ENCODE peak calls at places on chromosomes 1 and 21, in five cellular contexts. One of them, this sample, is unnamed.

GRCh38 chr1:213761845-213762407 is 225.8 kb upstream of the PROX1 start:
- DNase-seq in stimulated activated CD4-positive, alpha-beta T cell treated with anti-CD3 and anti-CD28 coated beads, Interleukin-2, amount 100 ng/mL, for 48 hours: peak; percentile 1
- DNase-seq in fibroblast of lung: no peak
- DNase-seq in pulmonary artery endothelial cell: no peak
- DNase-seq in IMR-90: no peak
- DNase-seq in this sample: no peak

GRCh38 chr1:56507925-56508522 is 71.3 kb downstream of the PLPP3 start:
- DNase-seq in stimulated activated CD4-positive, alpha-beta T cell treated with anti-CD3 and anti-CD28 coated beads, Interleukin-2, amount 100 ng/mL, for 48 hours: no peak
- DNase-seq in fibroblast of lung: no peak
- DNase-seq in pulmonary artery endothelial cell: no peak
- DNase-seq in IMR-90: no peak
- DNase-seq in this sample: no peak

GRCh38 chr1:118821801-118822200 is 166.3 kb downstream of the TBX15 start:
- DNase-seq in stimulated activated CD4-positive, alpha-beta T cell treated with anti-CD3 and anti-CD28 coated beads, Interleukin-2, amount 100 ng/mL, for 48 hours: no peak
- DNase-seq in fibroblast of lung: no peak
- DNase-seq in pulmonary artery endothelial cell: no peak
- DNase-seq in IMR-90: no peak
- DNase-seq in this sample: no peak

GRCh38 chr1:234219711-234220110 is 153.5 kb upstream of the COA6 start:
- DNase-seq in stimulated activated CD4-positive, alpha-beta T cell treated with anti-CD3 and anti-CD28 coated beads, Interleukin-2, amount 100 ng/mL, for 48 hours: no peak
- DNase-seq in fibroblast of lung: no peak
- DNase-seq in pulmonary artery endothelial cell: no peak
- DNase-seq in IMR-90: no peak
- DNase-seq in this sample: no peak

GRCh38 chr1:44590475-44590874 is 83.8 kb downstream of the TMEM53 start:
- DNase-seq in stimulated activated CD4-positive, alpha-beta T cell treated with anti-CD3 and anti-CD28 coated beads, Interleukin-2, amount 100 ng/mL, for 48 hours: no peak
- DNase-seq in fibroblast of lung: no peak
- DNase-seq in pulmonary artery endothelial cell: no peak
- DNase-seq in IMR-90: no peak
- DNase-seq in this sample: no peak

GRCh38 chr21:44092201-44092600 is 15.0 kb upstream of the PWP2 start:
- DNase-seq in stimulated activated CD4-positive, alpha-beta T cell treated with anti-CD3 and anti-CD28 coated beads, Interleukin-2, amount 100 ng/mL, for 48 hours: no peak
- DNase-seq in fibroblast of lung: no peak
- DNase-seq in pulmonary artery endothelial cell: no peak
- DNase-seq in IMR-90: no peak
- DNase-seq in this sample: no peak

GRCh38 chr1:58650141-58650540 is 49.7 kb downstream of the MYSM1 start:
- DNase-seq in stimulated activated CD4-positive, alpha-beta T cell treated with anti-CD3 and anti-CD28 coated beads, Interleukin-2, amount 100 ng/mL, for 48 hours: no peak
- DNase-seq in fibroblast of lung: peak; percentile 5
- DNase-seq in pulmonary artery endothelial cell: no peak
- DNase-seq in IMR-90: peak; percentile 47
- DNase-seq in this sample: no peak

GRCh38 chr1:6638226-6638625 is 13.6 kb downstream of the THAP3 start:
- DNase-seq in stimulated activated CD4-positive, alpha-beta T cell treated with anti-CD3 and anti-CD28 coated beads, Interleukin-2, amount 100 ng/mL, for 48 hours: no peak
- DNase-seq in fibroblast of lung: peak; percentile 91
- DNase-seq in pulmonary artery endothelial cell: no peak
- DNase-seq in IMR-90: peak; percentile 80
- DNase-seq in this sample: no peak

GRCh38 chr1:149995927-149996326 is 14.6 kb downstream of the OTUD7B start:
- DNase-seq in stimulated activated CD4-positive, alpha-beta T cell treated with anti-CD3 and anti-CD28 coated beads, Interleukin-2, amount 100 ng/mL, for 48 hours: no peak
- DNase-seq in fibroblast of lung: no peak
- DNase-seq in pulmonary artery endothelial cell: no peak
- DNase-seq in IMR-90: peak; percentile 71
- DNase-seq in this sample: no peak

GRCh38 chr1:25927541-25928265 is 21.5 kb upstream of the STMN1 start:
- DNase-seq in stimulated activated CD4-positive, alpha-beta T cell treated with anti-CD3 and anti-CD28 coated beads, Interleukin-2, amount 100 ng/mL, for 48 hours: no peak
- DNase-seq in fibroblast of lung: no peak
- DNase-seq in pulmonary artery endothelial cell: no peak
- DNase-seq in IMR-90: no peak
- DNase-seq in this sample: no peak

GRCh38 chr1:91402023-91402422 is 2.6 kb downstream of the HFM1 start:
- DNase-seq in stimulated activated CD4-positive, alpha-beta T cell treated with anti-CD3 and anti-CD28 coated beads, Interleukin-2, amount 100 ng/mL, for 48 hours: no peak
- DNase-seq in fibroblast of lung: peak; percentile 57
- DNase-seq in pulmonary artery endothelial cell: no peak
- DNase-seq in IMR-90: peak; percentile 20
- DNase-seq in this sample: no peak

GRCh38 chr1:203592156-203592555 is 34.5 kb upstream of the ATP2B4 start:
- DNase-seq in stimulated activated CD4-positive, alpha-beta T cell treated with anti-CD3 and anti-CD28 coated beads, Interleukin-2, amount 100 ng/mL, for 48 hours: no peak
- DNase-seq in fibroblast of lung: no peak
- DNase-seq in pulmonary artery endothelial cell: no peak
- DNase-seq in IMR-90: peak; percentile 42
- DNase-seq in this sample: no peak

GRCh38 chr1:198001776-198002408 is 84.7 kb downstream of the LHX9 start:
- DNase-seq in stimulated activated CD4-positive, alpha-beta T cell treated with anti-CD3 and anti-CD28 coated beads, Interleukin-2, amount 100 ng/mL, for 48 hours: no peak
- DNase-seq in fibroblast of lung: peak; percentile 18
- DNase-seq in pulmonary artery endothelial cell: no peak
- DNase-seq in IMR-90: peak; percentile 64
- DNase-seq in this sample: no peak

GRCh38 chr1:5161372-5161771 is 507.0 kb downstream of the AJAP1 start:
- DNase-seq in stimulated activated CD4-positive, alpha-beta T cell treated with anti-CD3 and anti-CD28 coated beads, Interleukin-2, amount 100 ng/mL, for 48 hours: no peak
- DNase-seq in fibroblast of lung: no peak
- DNase-seq in pulmonary artery endothelial cell: no peak
- DNase-seq in IMR-90: no peak
- DNase-seq in this sample: no peak

GRCh38 chr1:178530520-178530919 is 17.6 kb downstream of the TEX35 start:
- DNase-seq in stimulated activated CD4-positive, alpha-beta T cell treated with anti-CD3 and anti-CD28 coated beads, Interleukin-2, amount 100 ng/mL, for 48 hours: no peak
- DNase-seq in fibroblast of lung: peak; percentile 18
- DNase-seq in pulmonary artery endothelial cell: no peak
- DNase-seq in IMR-90: peak; percentile 22
- DNase-seq in this sample: no peak

GRCh38 chr1:230548997-230549396 is 93.3 kb upstream of the COG2 start:
- DNase-seq in stimulated activated CD4-positive, alpha-beta T cell treated with anti-CD3 and anti-CD28 coated beads, Interleukin-2, amount 100 ng/mL, for 48 hours: no peak
- DNase-seq in fibroblast of lung: no peak
- DNase-seq in pulmonary artery endothelial cell: no peak
- DNase-seq in IMR-90: no peak
- DNase-seq in this sample: no peak

This sample was measured in iPS DF 6.9.